ENCODE peak calls at places on chromosomes 16 and 17, in six cellular contexts. L, S, Q, A, W and X are unnamed samples.
A peak's percentile ranks its signal among the peaks of the same experiment; 100 is the strongest.

GRCh38 chr17:41680426-41681040 is 8.2 kb upstream of the EIF1 start:
- DNase-seq in W (no peak), Q (no peak), S (no peak), L (no peak), A (no peak), X (no peak)

GRCh38 chr16:87924937-87925670 is 11.2 kb downstream of the CA5A start:
- DNase-seq in Q (no peak), W (no peak), A (no peak), L (no peak), S (no peak), X (no peak)

GRCh38 chr17:49022391-49022941 is 25.3 kb downstream of the IGF2BP1 start:
- DNase-seq in W (no peak), L (peak; percentile 53), Q (peak; percentile 76), S (no peak), A (peak; percentile 72), X (no peak)

GRCh38 chr17:48554412-48555090 is 9.6 kb upstream of the HOXB2 start:
- DNase-seq in L (peak; percentile 66), A (no peak), W (no peak), S (no peak), Q (no peak), X (no peak)

GRCh38 chr16:19429271-19429670 is 11.6 kb downstream of the TMC5 start:
- DNase-seq in S (no peak), A (no peak), Q (no peak), L (no peak), W (no peak), X (no peak)

GRCh38 chr17:30296499-30297038 is 4.8 kb upstream of the BLMH start:
- DNase-seq in Q (no peak), S (peak; percentile 6), L (no peak), A (no peak), W (no peak), X (no peak)

GRCh38 chr16:51409001-51409675 is 258.1 kb upstream of the SALL1 start:
- DNase-seq in L (no peak), W (no peak), S (no peak), Q (no peak), A (no peak), X (no peak)

GRCh38 chr16:13866073-13866472 is 53.9 kb upstream of the ERCC4 start:
- DNase-seq in S (peak; percentile 77), W (no peak), Q (peak; percentile 86), A (peak; percentile 73), L (peak; percentile 73), X (peak; percentile 69)

GRCh38 chr17:34146440-34147043 is 108.5 kb upstream of the CCL2 start:
- DNase-seq in A (no peak), Q (peak; percentile 43), S (peak; percentile 67), W (no peak), L (peak; percentile 44), X (peak; percentile 49)

GRCh38 chr17:62778990-62779681 is 29.0 kb downstream of the MARCHF10 start:
- DNase-seq in S (peak; percentile 20), Q (peak; percentile 48), L (peak; percentile 68), A (no peak), W (no peak), X (no peak)

DNA sequence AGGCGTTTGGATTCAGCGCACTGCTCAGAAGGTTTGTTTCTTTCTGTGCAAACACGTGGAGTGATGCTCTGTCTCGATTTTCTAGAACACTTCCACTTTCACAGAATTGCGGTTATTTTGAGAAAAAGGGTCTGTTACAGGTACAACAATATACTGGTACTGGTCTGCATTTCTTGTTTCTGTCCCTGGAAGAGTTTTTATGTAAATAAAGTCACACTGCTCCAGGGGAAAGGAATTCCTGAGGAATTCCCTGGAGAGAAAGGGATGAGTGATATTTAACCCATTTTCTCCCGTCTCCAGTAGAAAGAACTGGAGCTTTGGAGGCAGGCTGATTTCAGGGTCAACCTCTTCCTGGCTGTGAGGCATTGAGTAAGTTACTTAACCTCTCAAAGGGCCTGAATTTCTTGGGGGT is 16.2 kb upstream of the RMI2 start:
- DNase-seq in S (no peak), W (peak; percentile 57), L (peak; percentile 61), A (no peak), Q (no peak), X (no peak)
- TF ChIP-seq MYC in S (no peak), W (no peak), L (no peak), A (no peak), Q (no peak), X (no peak)

GRCh38 chr16:1033128-1033679 is 39.3 kb upstream of the SSTR5 start:
- DNase-seq in L (no peak), A (no peak), S (no peak), Q (no peak), W (no peak), X (no peak)
- TF ChIP-seq CTCF in L (no peak), A (no peak), S (no peak), Q (no peak), W (no peak), X (no peak)

GRCh38 chr16:11138769-11139623 is 117.0 kb downstream of the SOCS1 start:
- DNase-seq in W (no peak), L (no peak), S (no peak), A (no peak), Q (peak; percentile 96), X (peak; percentile 37)
- H3K4me3 ChIP-seq in W (no peak overlapping the region), L (no peak overlapping the region), S (no peak overlapping the region), A (no peak overlapping the region), Q (no peak overlapping the region), X (no peak overlapping the region)

DNA sequence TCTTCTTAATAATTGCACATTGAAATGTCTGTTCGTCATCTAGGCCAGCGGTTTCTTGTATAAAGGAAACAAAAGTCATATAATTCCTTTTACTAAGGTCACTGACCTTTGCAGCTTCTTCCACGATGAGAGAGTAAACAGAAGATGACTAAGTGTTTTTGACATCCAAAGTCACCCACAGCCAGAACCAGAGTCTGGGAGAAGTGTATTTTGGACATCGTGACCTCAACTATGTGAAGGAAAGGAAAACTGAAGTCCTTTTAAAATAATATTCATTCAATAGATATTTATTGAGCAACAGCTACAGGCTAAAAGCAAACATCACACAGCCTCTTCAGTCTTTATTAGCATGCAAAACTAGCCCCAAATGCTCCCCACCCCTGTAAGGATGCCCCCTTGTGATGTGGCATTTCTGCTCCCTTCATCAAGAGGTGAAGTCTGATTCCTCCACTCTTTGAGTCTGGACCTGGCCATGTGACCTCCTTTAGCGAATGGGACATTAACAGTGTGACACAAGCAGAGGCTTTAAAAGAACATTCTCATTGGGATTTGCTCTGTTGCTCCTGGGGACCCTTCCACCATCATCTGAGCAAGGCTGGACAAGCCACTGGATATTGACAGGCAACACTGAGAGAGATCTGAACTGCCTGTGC is 8.1 kb upstream of the PMP22 start:
- DNase-seq in L (peak; percentile 73), S (no peak), W (no peak), A (no peak), Q (no peak), X (no peak)
- TF ChIP-seq MYC in L (no peak), S (no peak), W (no peak), A (no peak), Q (no peak), X (no peak)

DNA sequence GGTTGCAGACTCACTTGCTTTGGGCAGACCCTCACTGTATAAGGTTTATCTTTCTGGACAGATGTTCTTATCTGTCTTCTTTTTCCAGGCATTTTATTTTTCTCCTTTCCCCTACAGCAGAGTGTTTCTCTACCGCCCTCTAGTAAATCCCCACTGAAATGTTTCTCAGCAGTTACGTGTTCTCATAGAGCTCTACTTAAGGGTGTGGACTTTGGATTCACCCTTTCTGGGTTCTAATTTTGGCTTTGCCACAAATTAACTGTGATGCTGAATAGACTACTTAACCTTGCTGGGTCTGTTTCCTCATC is 2.0 kb downstream of the ADAT1 start:
- DNase-seq in L (peak; percentile 49), Q (peak; percentile 53), W (no peak), S (peak; percentile 86), A (peak; percentile 58), X (peak; percentile 53)
- TF ChIP-seq CTCF in L (peak; percentile 55), Q (peak; percentile 61), W (peak; percentile 61), S (peak; percentile 79), A (peak; percentile 31), X (peak; percentile 43)

DNA sequence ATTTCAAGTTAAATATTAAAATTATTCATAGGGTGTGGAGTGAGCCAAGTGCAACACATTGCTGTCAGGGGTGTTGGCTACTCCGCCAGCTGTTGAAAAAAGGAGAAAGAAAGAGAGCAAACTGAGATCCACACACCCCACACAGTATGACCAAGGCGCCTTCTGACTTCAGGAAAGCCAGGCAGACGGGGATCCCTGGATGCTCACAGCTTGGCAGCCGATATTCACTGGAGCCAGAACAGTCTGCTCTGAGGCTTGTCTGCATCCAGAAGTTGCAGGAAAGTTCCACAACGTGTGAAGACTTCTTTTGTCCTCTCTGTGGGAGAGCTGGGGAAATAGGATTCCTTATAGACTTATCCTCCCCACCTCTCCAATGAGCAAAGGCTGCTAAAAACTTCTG is 9.2 kb downstream of the CHD9NB start:
- DNase-seq in A (no peak), Q (no peak), L (no peak), S (no peak), W (no peak), X (no peak)
- H3K4me3 ChIP-seq in A (no peak overlapping the region), Q (peak overlapping the region; percentile 49), L (no peak overlapping the region), S (no peak overlapping the region), W (no peak overlapping the region), X (no peak overlapping the region)

GRCh38 chr17:8152981-8153549 is 861 bp upstream of the PER1 start:
- DNase-seq in S (peak; percentile 22), A (no peak), L (no peak), W (no peak), Q (no peak), X (no peak)

GRCh38 chr17:8151120-8151640 is 1.0 kb downstream of the PER1 start:
- DNase-seq in S (peak; percentile 88), L (no peak), A (peak; percentile 92), Q (no peak), W (no peak), X (peak; percentile 79)

GRCh38 chr17:8150194-8151119 is 1.7 kb downstream of the PER1 start:
- DNase-seq in W (no peak), Q (no peak), A (no peak), L (no peak), S (no peak), X (no peak)

GRCh38 chr17:8152112-8152775 is at the start of gene PER1:
- DNase-seq in W (peak; percentile 66), L (peak; percentile 98), A (peak; percentile 92), Q (peak; percentile 68), S (peak; percentile 92), X (peak; percentile 93)

GRCh38 chr17:8151641-8152111 is 528 bp downstream of the PER1 start:
- DNase-seq in A (peak; percentile 62), W (no peak), S (no peak), Q (no peak), L (no peak), X (peak; percentile 62)
- TF ChIP-seq MYC in A (no peak), W (no peak), S (no peak), Q (no peak), L (no peak), X (no peak)

DNA sequence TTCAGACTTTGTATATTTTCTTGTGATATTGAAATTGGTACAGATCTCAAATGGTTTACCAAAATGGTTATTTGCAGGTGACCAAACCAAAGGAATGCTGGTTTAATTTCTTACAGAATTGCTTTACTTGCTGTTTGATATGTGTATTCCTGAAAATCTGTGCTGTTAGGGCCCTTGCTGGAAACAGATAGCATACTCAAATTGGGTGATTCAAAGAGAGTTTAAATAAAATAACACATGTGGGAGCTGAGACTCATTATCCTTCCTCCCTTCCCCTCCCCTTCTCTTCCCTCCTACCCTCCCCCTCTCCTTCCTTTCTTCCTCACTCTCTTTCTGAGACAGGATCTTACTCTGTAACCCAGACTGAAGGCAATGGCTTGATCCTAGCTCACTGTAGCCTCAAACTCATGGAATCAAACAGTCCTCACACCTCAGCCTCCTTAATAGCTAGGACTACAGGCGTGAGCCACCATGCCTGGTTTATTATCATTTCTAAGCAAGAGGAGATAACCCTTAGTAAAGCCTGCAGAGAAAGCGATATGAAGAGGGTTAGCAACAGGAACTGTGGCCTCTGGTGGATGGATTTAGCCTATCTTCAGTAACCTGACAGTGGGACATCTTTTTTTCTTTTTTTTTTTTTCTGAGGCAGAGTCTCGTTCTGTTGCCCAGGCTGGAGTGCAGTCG is 141.9 kb downstream of the BCAS3 start:
- DNase-seq in L (no peak), A (no peak), Q (no peak), W (no peak), S (peak; percentile 17), X (no peak)
- TF ChIP-seq CTCF in L (no peak), A (no peak), Q (no peak), W (no peak), S (no peak), X (no peak)